ENCODE peak calls at places on chromosomes 4 and X, in five cellular contexts. P, U, R, X and J are unnamed samples.

GRCh38 chrX:100615015-100615414 is 21.6 kb downstream of the TSPAN6 start:
- DNase-seq in X (no peak), R (peak; percentile 7), U (peak; percentile 66), P (peak; percentile 51), J (peak; percentile 11)

GRCh38 chrX:42739258-42739657 is 38.7 kb downstream of the PPP1R2C start:
- DNase-seq in R (no peak), X (no peak), U (no peak), P (no peak), J (no peak)

GRCh38 chr4:138334346-138335016 is 92.3 kb upstream of the SLC7A11 start:
- DNase-seq in X (no peak), U (no peak), P (no peak), R (no peak), J (no peak)

GRCh38 chr4:8409271-8410065 is 31.1 kb downstream of the ACOX3 start:
- DNase-seq in X (peak; percentile 69), P (no peak), R (no peak), U (peak; percentile 9), J (no peak)

GRCh38 chrX:1535241-1536041 is 1.5 kb downstream of the P2RY8 start:
- DNase-seq in P (no peak), X (no peak), R (peak; percentile 64), U (no peak), J (no peak)

GRCh38 chr4:7699040-7699439 is 240.6 kb downstream of the AFAP1 start:
- DNase-seq in U (peak; percentile 22), X (no peak), P (no peak), R (no peak), J (no peak)

GRCh38 chrX:13432776-13433605 is 113.1 kb upstream of the ATXN3L start:
- DNase-seq in U (peak; percentile 79), X (no peak), R (no peak), P (no peak), J (no peak)

GRCh38 chrX:124127496-124127895 is 166.0 kb downstream of the STAG2 start:
- DNase-seq in X (no peak), R (no peak), U (no peak), P (no peak), J (no peak)

GRCh38 chr4:16290681-16291420 is 64.6 kb upstream of the TAPT1 start:
- DNase-seq in P (no peak), U (no peak), R (no peak), X (no peak), J (no peak)

GRCh38 chr4:39638358-39639239 is at the start of gene SMIM14:
- DNase-seq in U (peak; percentile 100), R (peak; percentile 97), X (peak; percentile 85), P (peak; percentile 98), J (peak; percentile 95)

GRCh38 chr4:163544407-163545038 is 50.0 kb downstream of the TMA16 start:
- DNase-seq in P (peak; percentile 82), R (peak; percentile 46), U (peak; percentile 77), X (peak; percentile 26), J (peak; percentile 73)

GRCh38 chrX:125507119-125507518 is 187.4 kb downstream of the TEX13C start:
- DNase-seq in X (no peak), R (no peak), U (no peak), P (no peak), J (no peak)

GRCh38 chr4:187433141-187433540 is 562.4 kb upstream of the ZFP42 start:
- DNase-seq in P (no peak), R (no peak), U (no peak), X (no peak), J (no peak)

GRCh38 chr4:74608151-74608949 is 163.4 kb downstream of the AREG start:
- DNase-seq in U (peak; percentile 67), P (no peak), R (no peak), X (no peak), J (no peak)

GRCh38 chr4:80713409-80713808 is 317.1 kb upstream of the BMP3 start:
- DNase-seq in U (no peak), X (no peak), P (no peak), R (no peak), J (no peak)

GRCh38 chr4:48546336-48546735 is 56.3 kb downstream of the ZAR1 start:
- DNase-seq in X (no peak), U (peak; percentile 66), P (peak; percentile 65), R (peak; percentile 32), J (peak; percentile 24)

GRCh38 chr4:107838138-107838618 is 13.4 kb downstream of the SGMS2 start:
- DNase-seq in X (no peak), R (no peak), U (peak; percentile 69), P (no peak), J (no peak)

GRCh38 chr4:125187221-125187620 is 127.5 kb upstream of the FAT4 start:
- DNase-seq in U (peak; percentile 88), R (no peak), X (no peak), P (no peak), J (no peak)

GRCh38 chr4:52588097-52588496 is 71.0 kb downstream of the USP46 start:
- DNase-seq in R (peak; percentile 10), P (peak; percentile 88), U (peak; percentile 24), X (no peak), J (peak; percentile 53)

DNA sequence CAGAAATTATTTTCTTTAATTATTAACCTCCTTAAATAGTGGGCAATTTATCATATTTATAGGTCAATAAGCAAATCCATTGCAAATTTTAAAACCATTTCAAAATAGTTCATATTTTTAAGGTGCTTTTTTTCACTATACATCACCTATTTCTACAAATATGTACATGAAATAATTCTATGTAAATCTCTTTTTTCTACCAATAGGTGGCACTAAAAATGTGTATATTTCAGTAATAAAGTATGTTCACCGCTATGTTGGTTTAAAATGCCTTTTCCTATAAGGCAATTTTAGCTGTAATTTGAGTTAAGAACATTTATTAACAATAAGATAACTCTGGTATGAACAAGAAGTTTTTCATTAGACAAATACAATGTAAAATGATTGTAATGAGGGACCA is 672.2 kb downstream of the KCTD8 start:
- DNase-seq in P (no peak), R (no peak), U (no peak), X (no peak), J (no peak)
- TF ChIP-seq CTCF in P (peak; percentile 63), R (no peak), U (no peak), X (no peak), J (peak; percentile 66)

GRCh38 chr4:37978509-37978908 is 18.3 kb downstream of the PTTG2 start:
- DNase-seq in U (no peak), P (no peak), R (no peak), X (no peak), J (no peak)

GRCh38 chr4:37981425-37981824 is 21.2 kb downstream of the PTTG2 start:
- DNase-seq in U (no peak), X (no peak), R (no peak), P (peak; percentile 57), J (no peak)

GRCh38 chr4:37976513-37976912 is 16.3 kb downstream of the PTTG2 start:
- DNase-seq in P (no peak), X (no peak), U (peak; percentile 36), R (no peak), J (no peak)

GRCh38 chr4:37976991-37977470 is 16.8 kb downstream of the PTTG2 start:
- DNase-seq in U (peak; percentile 91), R (peak; percentile 57), X (peak; percentile 72), P (peak; percentile 92), J (peak; percentile 81)

DNA sequence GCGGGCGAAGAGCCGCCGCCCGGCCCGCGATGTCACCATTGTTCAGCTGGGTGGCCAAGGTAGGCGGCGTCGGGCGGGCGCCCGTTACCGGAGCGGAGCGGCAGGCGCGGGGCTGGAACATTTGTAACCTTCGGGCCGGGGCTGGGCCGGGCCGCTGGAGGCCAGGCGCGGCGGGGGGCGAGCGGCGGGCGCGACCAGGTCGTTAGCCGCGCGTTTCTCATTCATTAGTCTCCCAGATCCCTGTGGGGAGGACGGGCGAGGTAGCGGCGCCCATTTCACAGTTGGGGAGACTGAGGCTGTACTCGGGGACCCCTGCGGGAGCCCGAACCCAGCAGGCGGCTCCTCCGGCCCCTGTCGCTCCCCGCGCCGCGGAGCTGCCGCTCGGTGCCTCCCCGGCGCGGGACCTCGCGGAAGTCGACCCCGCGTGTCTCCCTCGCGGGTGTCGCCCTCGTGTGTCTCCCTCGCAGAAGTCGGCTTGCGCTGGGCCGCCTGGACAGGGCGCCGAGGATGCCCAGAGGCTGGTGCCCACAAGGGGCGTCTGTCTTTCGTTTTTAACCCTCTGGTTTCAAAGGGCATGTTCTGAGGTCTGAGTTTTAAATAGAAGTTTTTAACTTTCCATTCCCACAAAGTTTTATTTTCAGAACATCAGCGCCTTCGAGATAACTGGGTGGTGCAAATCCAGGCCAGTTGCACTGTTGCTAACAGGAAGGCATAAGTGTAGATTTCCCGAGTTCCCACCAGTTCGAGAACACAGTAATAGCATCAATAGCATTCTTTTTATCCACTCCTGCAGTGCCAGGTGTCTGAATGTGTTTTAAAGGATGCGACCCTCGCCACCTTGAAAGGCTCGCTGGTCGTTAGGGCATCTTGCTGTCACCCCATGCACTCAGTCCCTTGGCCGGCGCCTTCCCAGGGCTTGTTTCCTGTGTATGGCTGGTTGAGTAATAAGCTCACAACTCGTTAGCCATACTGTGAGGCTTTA is 17.6 kb downstream of the PTTG2 start:
- DNase-seq in X (peak; percentile 69), R (peak; percentile 22), P (peak; percentile 75), U (peak; percentile 87), J (peak; percentile 62)
- TF ChIP-seq CTCF in X (peak; percentile 73), R (peak; percentile 67), P (peak; percentile 76), U (peak; percentile 33), J (peak; percentile 30)

DNA sequence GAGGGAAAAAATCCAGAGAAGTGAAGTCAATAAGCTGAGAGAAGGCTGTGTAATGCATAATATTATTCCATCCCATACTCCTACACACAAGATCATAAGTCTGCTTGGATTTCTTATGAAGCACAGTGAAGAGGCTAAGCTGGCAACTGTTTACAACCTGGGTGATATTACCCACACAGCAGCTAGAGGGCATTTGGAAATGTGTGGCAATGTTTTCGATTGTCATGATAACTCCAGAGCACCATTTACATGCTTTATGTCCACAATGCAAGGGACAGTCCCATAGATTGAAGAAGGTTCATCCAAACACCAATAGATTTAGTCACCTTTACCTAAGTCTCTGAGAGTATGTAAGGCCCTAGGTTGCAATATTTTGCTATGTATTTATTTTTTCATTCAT is 412.2 kb downstream of the PPP3CA start:
- DNase-seq in X (no peak), P (no peak), R (no peak), U (peak; percentile 29), J (no peak)
- TF ChIP-seq CTCF in X (peak; percentile 22), P (peak; percentile 60), R (no peak), U (peak; percentile 5), J (peak; percentile 28)

GRCh38 chrX:118000518-118000917 is 116.1 kb downstream of the KLHL13 start:
- DNase-seq in P (no peak), X (no peak), U (no peak), R (no peak), J (no peak)

GRCh38 chrX:117996408-117996807 is 120.2 kb downstream of the KLHL13 start:
- DNase-seq in U (no peak), R (no peak), P (no peak), X (no peak), J (no peak)

GRCh38 chrX:117995378-117995777 is 121.2 kb downstream of the KLHL13 start:
- DNase-seq in X (no peak), U (peak; percentile 9), P (no peak), R (no peak), J (no peak)

GRCh38 chrX:117998171-117998570 is 118.4 kb downstream of the KLHL13 start:
- DNase-seq in R (no peak), U (peak; percentile 12), P (no peak), X (no peak), J (no peak)

DNA sequence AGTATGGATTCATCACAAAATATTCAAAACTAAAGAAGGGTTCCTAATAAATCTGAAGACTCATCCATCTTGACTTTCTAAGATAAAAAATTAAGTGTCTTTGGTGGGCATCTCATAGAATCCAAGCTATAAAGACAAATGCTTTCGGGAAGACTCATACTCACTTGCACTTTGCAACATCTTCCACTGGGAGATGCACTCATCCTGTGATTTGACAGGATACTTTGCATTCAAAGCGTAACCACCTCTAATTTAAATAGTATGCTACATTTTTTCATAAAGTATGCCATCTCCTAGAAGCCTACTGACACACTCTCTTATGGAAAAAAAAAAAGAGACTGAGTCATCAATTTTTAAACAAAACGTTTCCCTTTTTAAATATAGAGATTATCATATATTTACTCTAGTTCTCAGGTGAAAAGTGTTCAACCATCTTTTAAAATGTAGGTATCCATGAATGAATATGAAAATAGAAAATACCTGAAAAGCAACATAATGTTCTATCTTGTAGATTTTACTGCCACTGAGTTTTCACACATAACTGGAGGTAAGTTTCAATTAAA is 119.6 kb downstream of the KLHL13 start:
- DNase-seq in R (no peak), X (no peak), P (no peak), U (peak; percentile 61), J (no peak)
- TF ChIP-seq CTCF in R (no peak), X (no peak), P (peak; percentile 62), U (no peak), J (no peak)